ENCODE peak calls at places on chromosomes 3 and 15, in five cellular contexts. E is breast epithelium, I is IMR-90, Z is fibroblast of lung, A is neural progenitor cell. V is an unnamed sample. For H3K4me1, the result is how much of the 10 kb centered on the place peaks cover.

GRCh38 chr3:18937574-18937973 is 210.7 kb upstream of the KCNH8 start:
- DNase-seq in I (no peak), A (no peak), Z (no peak), E (no peak), V (no peak)

GRCh38 chr3:31572605-31573459 is 40.1 kb downstream of the STT3B start:
- DNase-seq in I (no peak), E (no peak), Z (no peak), A (no peak), V (no peak)

GRCh38 chr3:33062814-33063346 is 34.1 kb downstream of the GLB1 start:
- DNase-seq in Z (no peak), I (no peak), E (no peak), A (no peak), V (no peak)

GRCh38 chr3:111667621-111668239 is 72.6 kb upstream of the ZBED2 start:
- DNase-seq in Z (peak), I (peak), E (no peak), A (no peak), V (no peak)

GRCh38 chr3:72890166-72890925 is 2.5 kb downstream of the GXYLT2 start:
- DNase-seq in E (no peak), I (no peak), A (no peak), Z (peak), V (no peak)

GRCh38 chr3:44995142-44995770 is 19.2 kb downstream of the EXOSC7 start:
- DNase-seq in I (peak), E (no peak), Z (peak), A (no peak), V (no peak)

GRCh38 chr3:156547637-156548036 is 7.3 kb downstream of the SSR3 start:
- DNase-seq in I (peak), A (no peak), E (peak), Z (peak), V (no peak)

GRCh38 chr15:76976572-76977270 is 18.2 kb upstream of the PSTPIP1 start:
- DNase-seq in I (no peak), E (no peak), A (no peak), Z (no peak), V (no peak)

GRCh38 chr3:129794319-129795201 is 99.0 kb downstream of the TMCC1 start:
- DNase-seq in Z (peak), E (peak), A (peak), I (no peak), V (no peak)

GRCh38 chr3:169460035-169460434 is 203.5 kb downstream of the MECOM start:
- DNase-seq in I (no peak), Z (no peak), A (no peak), E (no peak), V (no peak)

GRCh38 chr3:31776016-31776415 is 205.0 kb downstream of the OSBPL10 start:
- DNase-seq in Z (no peak), A (no peak), I (no peak), E (no peak), V (no peak)

GRCh38 chr3:116201032-116201690 is 244.1 kb downstream of the LSAMP start:
- DNase-seq in A (no peak), E (no peak), Z (no peak), I (no peak), V (no peak)

GRCh38 chr3:12679468-12679867 is 15.6 kb upstream of the RAF1 start:
- DNase-seq in Z (peak), A (no peak), I (peak), E (no peak), V (no peak)

GRCh38 chr3:136544532-136544931 is 207.6 kb downstream of the STAG1 start:
- DNase-seq in Z (peak), E (no peak), I (peak), A (no peak), V (no peak)

GRCh38 chr15:25798207-25798931 is 64.8 kb downstream of the ATP10A start:
- DNase-seq in I (peak), Z (peak), E (no peak), A (no peak), V (no peak)

GRCh38 chr3:99970198-99970597 is 144.1 kb downstream of the FILIP1L start:
- DNase-seq in A (no peak), Z (no peak), I (no peak), E (no peak), V (no peak)

GRCh38 chr3:57961828-57962447 is 46.3 kb upstream of the FLNB start:
- DNase-seq in A (no peak), E (no peak), I (peak), Z (peak), V (no peak)

GRCh38 chr15:91924842-91925495 is 71.5 kb downstream of the SLCO3A1 start:
- DNase-seq in Z (no peak), I (no peak), A (no peak), E (no peak), V (no peak)

GRCh38 chr15:98845138-98845884 is 162.3 kb downstream of the PGPEP1L start:
- DNase-seq in Z (no peak), E (no peak), I (no peak), A (no peak), V (no peak)

GRCh38 chr3:30370681-30371271 is 235.6 kb upstream of the TGFBR2 start:
- DNase-seq in I (no peak), Z (peak), E (no peak), A (no peak), V (no peak)

GRCh38 chr3:58487140-58487886 is 4.6 kb upstream of the KCTD6 start:
- DNase-seq in I (peak), E (no peak), Z (peak), A (no peak), V (no peak)

GRCh38 chr15:43538091-43538490 is 20.7 kb downstream of the MAP1A start:
- DNase-seq in I (no peak), E (no peak), A (no peak), Z (no peak), V (no peak)

GRCh38 chr15:79816565-79816964 is 80.2 kb downstream of the MTHFS start:
- DNase-seq in Z (no peak), I (no peak), E (no peak), A (no peak), V (no peak)

GRCh38 chr15:79815468-79815867 is 81.3 kb downstream of the MTHFS start:
- DNase-seq in E (no peak), I (no peak), Z (no peak), A (no peak), V (no peak)

GRCh38 chr15:79811406-79812405 is 85.1 kb downstream of the MTHFS start:
- DNase-seq in Z (peak), E (peak), A (no peak), I (peak), V (no peak)

GRCh38 chr15:79812536-79812935 is 84.3 kb downstream of the MTHFS start:
- DNase-seq in Z (no peak), I (no peak), E (no peak), A (no peak), V (no peak)
- TF ChIP-seq CTCF in Z (no peak), I (no peak), E (no peak), A (no peak), V (no peak)

DNA sequence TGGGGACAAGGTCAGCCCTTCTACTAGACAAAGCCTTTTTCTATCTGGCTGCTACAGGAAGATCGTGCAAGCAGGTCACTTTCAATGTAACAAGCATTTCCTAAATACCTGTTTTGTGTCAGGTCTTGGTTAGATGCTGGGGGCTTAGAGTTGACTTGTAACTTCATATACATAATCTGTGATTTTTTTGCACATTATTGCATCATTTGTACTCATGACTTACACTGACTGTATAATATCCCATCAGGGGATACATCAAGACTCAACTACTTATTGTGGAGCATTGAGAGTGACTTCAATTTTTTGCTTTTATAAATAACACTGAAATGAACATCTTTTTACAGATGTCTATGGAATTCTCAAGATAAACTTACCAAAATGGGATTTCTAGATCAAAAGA is 68.9 kb downstream of the ABTB1 start:
- DNase-seq in I (no peak), Z (no peak), A (no peak), E (no peak), V (no peak)
- H3K4me1 ChIP-seq in I (under half), Z (under half), A (under half), E (under half), V (under half)

DNA sequence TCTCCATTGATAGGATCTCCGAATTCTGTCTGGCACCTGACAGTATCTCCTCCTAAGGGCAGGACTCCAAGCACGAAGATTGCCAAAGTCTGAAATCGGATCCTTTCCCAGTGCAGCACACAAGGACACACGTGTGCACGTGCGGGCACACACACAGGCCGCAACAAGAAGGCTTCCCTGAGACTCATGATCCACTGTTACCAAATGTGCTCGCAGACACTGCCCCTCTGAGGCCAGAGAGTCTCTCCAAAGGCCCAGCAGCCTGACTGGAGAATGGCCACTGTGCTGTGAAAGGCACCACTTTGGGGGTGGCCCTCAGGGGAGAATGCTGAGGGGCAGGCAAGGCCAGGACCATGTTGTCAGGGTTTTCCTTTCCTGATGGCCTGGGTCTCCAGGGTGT is 112.0 kb upstream of the ETV5 start:
- DNase-seq in A (peak), Z (no peak), I (no peak), E (peak), V (no peak)
- TF ChIP-seq CTCF in A (peak), Z (peak), I (no peak), E (no peak), V (no peak)

DNA sequence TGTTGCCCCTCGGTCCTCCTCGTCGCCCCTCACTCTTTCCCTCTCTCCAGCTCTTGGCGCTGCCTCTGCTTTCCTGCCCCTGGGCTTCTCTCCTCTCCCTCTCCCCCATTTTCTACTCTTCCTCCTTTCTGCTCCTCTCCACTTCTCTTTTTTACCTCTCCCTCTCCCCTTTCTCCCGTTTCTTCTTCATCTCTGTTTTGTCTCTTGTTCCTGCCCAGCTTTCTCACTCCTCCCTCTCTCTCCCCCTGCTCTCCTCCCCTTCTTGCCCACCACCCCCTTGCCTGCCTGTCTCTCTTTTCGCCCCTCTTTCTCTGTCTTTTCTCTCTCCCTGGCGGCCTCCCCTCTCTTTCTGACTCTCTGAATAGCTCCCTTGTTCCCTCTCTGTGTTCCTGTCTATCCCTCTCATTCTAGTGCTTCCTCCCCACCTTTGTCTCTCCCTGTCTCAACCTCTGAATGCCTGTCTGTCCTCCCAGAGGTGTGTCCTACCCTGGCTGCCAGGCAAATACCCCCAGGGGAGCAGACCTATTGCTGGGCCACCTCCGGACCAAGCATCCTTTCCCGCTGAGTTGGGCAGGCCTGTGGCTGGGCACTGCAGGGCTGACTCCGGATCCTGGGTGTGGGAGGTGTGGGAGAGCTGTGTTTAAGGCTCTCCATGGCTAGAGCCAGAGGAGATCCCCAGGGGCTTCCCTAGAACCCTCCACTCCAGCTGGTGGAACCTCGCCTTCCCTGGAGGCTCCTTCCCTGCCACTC is 41.0 kb downstream of the EPHB3 start:
- DNase-seq in E (no peak), I (no peak), A (peak), Z (no peak), V (no peak)
- H3K4me1 ChIP-seq in E (under half), I (under half), A (under half), Z (under half), V (under half)

GRCh38 chr3:133940536-133940935 is 44.9 kb upstream of the RAB6B start:
- DNase-seq in A (no peak), I (no peak), E (peak), Z (no peak), V (peak)

GRCh38 chr3:133937061-133937686 is 41.5 kb upstream of the RAB6B start:
- DNase-seq in E (peak), I (no peak), Z (no peak), A (no peak), V (no peak)

GRCh38 chr3:133937756-133938601 is 42.3 kb upstream of the RAB6B start:
- DNase-seq in E (peak), A (no peak), I (peak), Z (peak), V (peak)

GRCh38 chr3:133939496-133939835 is 43.8 kb upstream of the RAB6B start:
- DNase-seq in I (no peak), A (no peak), E (peak), Z (no peak), V (no peak)

GRCh38 chr3:133938770-133939495 is 43.3 kb upstream of the RAB6B start:
- DNase-seq in A (no peak), E (peak), I (peak), Z (peak), V (no peak)
- TF ChIP-seq CTCF in A (peak), E (no peak), I (no peak), Z (peak), V (no peak)

GRCh38 chr3:66473181-66473580 is 27.6 kb downstream of the LRIG1 start:
- DNase-seq in Z (peak), A (no peak), I (peak), E (no peak), V (no peak)

GRCh38 chr3:66470285-66470684 is 30.5 kb downstream of the LRIG1 start:
- DNase-seq in Z (no peak), E (no peak), A (no peak), I (no peak), V (no peak)

GRCh38 chr3:66469220-66469640 is 31.6 kb downstream of the LRIG1 start:
- DNase-seq in I (peak), Z (peak), E (no peak), A (no peak), V (no peak)

GRCh38 chr3:66472313-66473134 is 28.3 kb downstream of the LRIG1 start:
- DNase-seq in A (no peak), E (no peak), Z (peak), I (peak), V (no peak)

DNA sequence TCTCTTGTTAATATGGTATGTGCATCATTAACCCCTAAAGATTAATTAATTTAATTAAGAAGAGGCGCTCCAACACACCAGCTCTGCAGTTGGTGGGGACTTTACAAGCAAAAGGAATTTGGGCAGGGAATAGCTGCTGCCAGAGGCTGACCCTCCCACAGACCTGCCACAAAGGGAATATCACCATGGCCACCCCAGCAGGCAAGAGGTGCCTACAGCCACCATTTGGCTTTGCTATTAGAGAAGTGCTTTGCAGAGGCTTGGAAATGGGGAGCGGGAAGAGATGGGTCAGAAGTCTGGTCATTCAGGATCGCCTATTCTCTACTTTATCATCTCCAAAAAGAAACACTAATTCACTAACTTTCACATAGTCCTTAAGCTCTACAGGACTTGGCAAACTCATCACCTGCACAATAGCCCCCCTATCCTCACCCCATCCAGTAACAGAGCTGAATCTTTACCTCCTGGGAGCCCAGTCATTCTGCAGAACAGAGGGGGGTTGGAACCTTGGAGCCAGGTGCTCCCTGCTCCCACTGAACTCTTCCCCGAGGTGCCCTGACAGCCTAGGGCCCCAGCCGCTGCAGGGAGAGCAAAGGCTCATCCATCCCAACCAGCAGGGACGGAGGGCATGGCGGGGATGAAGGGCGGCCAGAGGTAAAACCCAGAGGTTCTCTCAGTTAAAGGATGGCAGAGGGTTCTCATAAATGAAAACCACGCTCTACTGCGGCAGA is 29.7 kb downstream of the LRIG1 start:
- DNase-seq in A (peak), Z (no peak), I (no peak), E (no peak), V (no peak)
- H3K4me1 ChIP-seq in A (half or more), Z (under half), I (under half), E (under half), V (half or more)

GRCh38 chr3:194508486-194509449 is 22.0 kb upstream of the ATP13A3 start:
- DNase-seq in Z (no peak), A (no peak), I (no peak), E (no peak), V (no peak)

GRCh38 chr3:194517333-194517732 is 30.5 kb upstream of the ATP13A3 start:
- DNase-seq in I (no peak), Z (no peak), E (no peak), A (no peak), V (no peak)

GRCh38 chr3:194518652-194519051 is 31.9 kb upstream of the ATP13A3 start:
- DNase-seq in I (peak), A (no peak), Z (peak), E (no peak), V (no peak)

GRCh38 chr3:194512895-194513601 is 26.2 kb upstream of the ATP13A3 start:
- DNase-seq in I (no peak), E (no peak), A (no peak), Z (peak), V (no peak)

GRCh38 chr3:194514626-194515025 is 27.8 kb upstream of the ATP13A3 start:
- DNase-seq in I (no peak), A (no peak), Z (no peak), E (no peak), V (no peak)
- TF ChIP-seq CTCF in I (no peak), A (no peak), Z (no peak), E (no peak), V (no peak)

GRCh38 chr15:57036352-57036751 is 117.9 kb downstream of the TCF12 start:
- DNase-seq in Z (no peak), I (no peak), A (no peak), E (no peak), V (no peak)
- H3K4me1 ChIP-seq in Z (under half), I (under half), A (half or more), E (under half), V (under half)

DNA sequence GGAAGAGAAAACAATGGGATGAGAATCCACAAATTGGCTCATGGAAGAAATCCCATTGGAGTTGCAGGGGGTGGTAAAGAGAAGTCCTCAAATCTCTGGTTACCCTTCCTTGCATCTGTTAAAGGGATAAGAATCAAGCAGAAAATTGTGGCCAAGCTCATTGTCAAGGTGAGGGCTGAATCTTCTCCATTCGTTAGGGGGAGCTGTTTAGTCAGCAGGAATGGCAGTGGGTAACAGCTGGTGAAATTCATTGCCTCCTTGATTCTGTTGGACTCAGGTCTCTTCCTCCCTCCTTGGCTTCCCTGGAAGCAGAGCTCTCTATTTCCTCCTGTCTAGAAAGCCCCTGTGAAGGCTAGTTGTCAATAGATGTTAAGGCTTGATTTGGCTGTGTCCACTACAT is 343.1 kb upstream of the SEMA6D start:
- DNase-seq in I (peak), E (no peak), Z (no peak), A (no peak), V (no peak)
- TF ChIP-seq CTCF in I (peak), E (no peak), Z (peak), A (no peak), V (no peak)

DNA sequence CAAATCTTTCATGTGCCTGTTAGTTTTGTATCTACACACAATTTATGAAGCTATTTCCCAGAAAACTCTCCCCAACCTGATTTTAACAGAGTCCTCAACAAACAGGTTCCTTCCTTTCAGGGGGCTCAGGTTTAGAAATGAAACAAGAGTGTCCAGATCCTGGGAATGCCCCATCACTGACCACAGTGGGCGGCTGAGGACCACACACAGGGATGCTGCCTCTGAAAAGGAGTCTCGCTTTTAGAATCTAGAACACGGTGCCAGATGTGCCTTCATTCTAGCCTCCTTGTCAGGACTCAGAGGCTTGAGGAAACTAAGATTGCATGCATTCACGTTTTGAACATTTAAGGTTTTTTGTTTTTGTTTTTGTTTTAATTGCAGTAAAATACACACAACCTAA is 115.0 kb downstream of the FOXB1 start:
- DNase-seq in E (no peak), I (no peak), A (peak), Z (no peak), V (no peak)
- H3K4me1 ChIP-seq in E (under half), I (under half), A (half or more), Z (under half), V (under half)

V was measured in Peyer's patch.